ENCODE peak calls at places on chromosome 3, in eight cellular contexts. U is HTR-8/SVneo; B is stimulated activated naive CD8-positive, alpha-beta T cell treated with anti-CD3 and anti-CD28 coated beads, Interleukin-15, Interleukin-2, amounts not matched to agents 100 U/mL and 50 U/mL, for 24 hours; J is stomach; H is GM23338; F is T-cell; C is NCI-H2171 treated with DMSO at 0.1 percent for 48 hours; X is dermis microvascular lymphatic vessel endothelial cell. N is an unnamed sample.

GRCh38 chr3:105987809-105988208 is 119.0 kb upstream of the CBLB start:
- DNase-seq in U (no peak), B (no peak), J (no peak), H (no peak), F (no peak), C (no peak), X (no peak), N (no peak)

GRCh38 chr3:39349080-39349479 is 19.6 kb downstream of the CCR8 start:
- DNase-seq in U (no peak), B (no peak), J (no peak), H (no peak), F (no peak), C (no peak), X (no peak), N (no peak)

GRCh38 chr3:115833074-115833473 is 209.8 kb downstream of the GAP43 start:
- DNase-seq in U (no peak), B (no peak), J (no peak), H (no peak), F (no peak), C (no peak), X (no peak), N (no peak)

GRCh38 chr3:5774337-5774736 is 586.8 kb downstream of the EDEM1 start:
- DNase-seq in U (no peak), B (no peak), J (no peak), H (no peak), F (no peak), C (no peak), X (no peak), N (no peak)

GRCh38 chr3:145175626-145176025 is 985.4 kb downstream of the PLOD2 start:
- DNase-seq in U (no peak), B (no peak), J (no peak), H (no peak), F (no peak), C (no peak), X (no peak), N (no peak)

GRCh38 chr3:127751163-127751621 is 71.1 kb downstream of the MGLL start:
- DNase-seq in U (no peak), B (no peak), J (peak), H (no peak), F (no peak), C (peak), X (no peak), N (no peak)

GRCh38 chr3:102444101-102444500 is 9.3 kb downstream of the ZPLD1 start:
- DNase-seq in U (no peak), B (no peak), J (no peak), H (no peak), F (no peak), C (no peak), X (no peak), N (no peak)

GRCh38 chr3:134869153-134869726 is 74.2 kb downstream of the EPHB1 start:
- DNase-seq in U (no peak), B (no peak), J (no peak), H (no peak), F (no peak), C (no peak), X (no peak), N (no peak)

GRCh38 chr3:54198556-54198955 is 76.2 kb downstream of the CACNA2D3 start:
- DNase-seq in U (no peak), B (no peak), J (no peak), H (no peak), F (no peak), C (no peak), X (no peak), N (no peak)